ENCODE peak calls at places on chromosomes 7 and 10, in five cellular contexts. F is Right ventricle myocardium superior, V is tibial artery, C is mesenchymal stem cell, S is sciatic nerve. Z is an unnamed sample.

GRCh38 chr7:113986216-113986615 is 67.4 kb upstream of the PPP1R3A start:
- DNase-seq in V (no peak), C (no peak), F (no peak), S (no peak), Z (no peak)

GRCh38 chr10:7734821-7735220 is 31.7 kb downstream of the ITIH2 start:
- DNase-seq in F (no peak), C (no peak), V (no peak), S (no peak), Z (no peak)

GRCh38 chr7:106891545-106892410 is 26.7 kb downstream of the PIK3CG start:
- DNase-seq in V (no peak), C (peak), S (no peak), F (no peak), Z (no peak)

GRCh38 chr10:117334075-117334474 is 41.2 kb downstream of the PDZD8 start:
- DNase-seq in S (no peak), V (no peak), F (no peak), C (no peak), Z (no peak)

GRCh38 chr10:63666836-63667383 is 145.7 kb downstream of the REEP3 start:
- DNase-seq in S (no peak), V (no peak), F (no peak), C (peak), Z (no peak)

GRCh38 chr10:129039406-129040345 is 427.4 kb upstream of the MGMT start:
- DNase-seq in C (no peak), F (no peak), V (no peak), S (no peak), Z (no peak)

GRCh38 chr10:24989867-24990266 is 26.1 kb downstream of the ENKUR start:
- DNase-seq in F (no peak), S (no peak), C (no peak), V (no peak), Z (no peak)

GRCh38 chr7:35424869-35425495 is 171.1 kb upstream of the TBX20 start:
- DNase-seq in C (peak), V (no peak), F (peak), S (peak), Z (no peak)

GRCh38 chr10:28939352-28940157 is 262.2 kb downstream of the BAMBI start:
- DNase-seq in F (peak), C (peak), S (peak), V (peak), Z (no peak)

GRCh38 chr7:135200824-135201331 is 10.4 kb downstream of the WDR91 start:
- DNase-seq in F (no peak), C (no peak), S (no peak), V (no peak), Z (no peak)

GRCh38 chr10:100890696-100891271 is 22.0 kb upstream of the SLF2 start:
- DNase-seq in V (no peak), S (no peak), F (no peak), C (peak), Z (no peak)

GRCh38 chr7:158868754-158869410 is 12.5 kb downstream of the DYNC2I1 start:
- DNase-seq in S (no peak), V (no peak), C (no peak), F (no peak), Z (no peak)

GRCh38 chr7:137846588-137847417 is at the start of gene DGKI:
- DNase-seq in S (no peak), V (no peak), F (peak), C (no peak), Z (peak)

GRCh38 chr7:32774411-32774970 is 117.1 kb downstream of the KBTBD2 start:
- DNase-seq in S (no peak), C (no peak), F (no peak), V (no peak), Z (no peak)

Z was measured in anterior cingulate cortex.